ENCODE peak calls at places on chromosomes 5 and 9, in seven cellular contexts. H is K562, Y is SK-N-SH, Q is GM12891, L is GM12878, B is HepG2, T is H1. M is an unnamed sample.
A peak's percentile ranks its signal among the peaks of the same experiment; 100 is the strongest.

GRCh38 chr9:137114220-137114612 is 317 bp downstream of the DPP7 start:
- DNase-seq in H (no peak), Y (peak; percentile 76), Q (no peak), L (no peak), B (no peak), T (no peak), M (peak; percentile 67)

GRCh38 chr5:87120518-87121314 is 147.0 kb upstream of the RASA1 start:
- DNase-seq in H (no peak), Y (no peak), Q (no peak), L (no peak), B (no peak), T (no peak), M (no peak)

GRCh38 chr9:135219676-135220600 is 132.5 kb downstream of the OLFM1 start:
- DNase-seq in H (no peak), Y (no peak), Q (no peak), L (no peak), B (no peak), T (no peak), M (no peak)

GRCh38 chr5:164252-164651 is 27.0 kb upstream of the LRRC14B start:
- DNase-seq in H (peak; percentile 19), Y (no peak), Q (no peak), L (no peak), B (no peak), T (no peak), M (no peak)

GRCh38 chr5:172929371-172929838 is 29.8 kb upstream of the RPL26L1 start:
- DNase-seq in H (no peak), Y (no peak), Q (no peak), L (no peak), B (no peak), T (no peak), M (no peak)

GRCh38 chr5:168712280-168712924 is 133.2 kb upstream of the PANK3 start:
- DNase-seq in H (no peak), Y (no peak), Q (no peak), L (no peak), B (no peak), T (no peak), M (no peak)

GRCh38 chr9:84917366-84918063 is 248.0 kb downstream of the NTRK2 start:
- DNase-seq in H (no peak), Y (no peak), Q (no peak), L (no peak), B (no peak), T (no peak), M (no peak)

GRCh38 chr9:134966270-134966669 is 48.6 kb upstream of the FCN1 start:
- DNase-seq in H (no peak), Y (no peak), Q (no peak), L (no peak), B (no peak), T (no peak), M (no peak)

GRCh38 chr5:115377468-115378217 is 81.2 kb upstream of the CCDC112 start:
- DNase-seq in H (no peak), Y (no peak), Q (no peak), L (peak; percentile 4), B (no peak), T (no peak), M (no peak)

GRCh38 chr9:72586388-72587160 is 65.2 kb downstream of the TMC1 start:
- DNase-seq in H (peak; percentile 41), Y (no peak), Q (no peak), L (no peak), B (no peak), T (no peak), M (no peak)

GRCh38 chr9:108477538-108478006 is 378.2 kb downstream of the ACTL7B start:
- DNase-seq in H (no peak), Y (no peak), Q (no peak), L (no peak), B (peak; percentile 32), T (no peak), M (no peak)

GRCh38 chr9:93122721-93123221 is 11.3 kb downstream of the NINJ1 start:
- DNase-seq in H (no peak), Y (no peak), Q (no peak), L (no peak), B (no peak), T (no peak), M (no peak)

GRCh38 chr5:66814146-66814991 is 218.2 kb downstream of the MAST4 start:
- DNase-seq in H (peak; percentile 51), Y (peak; percentile 66), Q (peak; percentile 21), L (peak; percentile 5), B (peak; percentile 32), T (no peak), M (peak; percentile 9)

GRCh38 chr5:41629897-41630296 is 119.5 kb upstream of the PLCXD3 start:
- DNase-seq in H (no peak), Y (peak; percentile 25), Q (no peak), L (no peak), B (no peak), T (no peak), M (no peak)

GRCh38 chr9:134946663-134947062 is 29.0 kb upstream of the FCN1 start:
- DNase-seq in H (no peak), Y (no peak), Q (no peak), L (no peak), B (no peak), T (no peak), M (no peak)

GRCh38 chr5:138910546-138911185 is 35.5 kb upstream of the LRRTM2 start:
- DNase-seq in H (no peak), Y (no peak), Q (no peak), L (no peak), B (no peak), T (no peak), M (no peak)

GRCh38 chr5:120096413-120096812 is 367.7 kb upstream of the PRR16 start:
- DNase-seq in H (no peak), Y (no peak), Q (no peak), L (no peak), B (no peak), T (no peak), M (no peak)

GRCh38 chr5:142327111-142327842 is 2.5 kb upstream of the SPRY4 start:
- DNase-seq in H (peak; percentile 25), Y (no peak), Q (no peak), L (no peak), B (no peak), T (no peak), M (no peak)
- TF ChIP-seq TAF1 in H (no peak), Y (peak; percentile 67), Q (no peak), L (no peak), B (no peak), T (peak; percentile 58), M (no peak)

DNA sequence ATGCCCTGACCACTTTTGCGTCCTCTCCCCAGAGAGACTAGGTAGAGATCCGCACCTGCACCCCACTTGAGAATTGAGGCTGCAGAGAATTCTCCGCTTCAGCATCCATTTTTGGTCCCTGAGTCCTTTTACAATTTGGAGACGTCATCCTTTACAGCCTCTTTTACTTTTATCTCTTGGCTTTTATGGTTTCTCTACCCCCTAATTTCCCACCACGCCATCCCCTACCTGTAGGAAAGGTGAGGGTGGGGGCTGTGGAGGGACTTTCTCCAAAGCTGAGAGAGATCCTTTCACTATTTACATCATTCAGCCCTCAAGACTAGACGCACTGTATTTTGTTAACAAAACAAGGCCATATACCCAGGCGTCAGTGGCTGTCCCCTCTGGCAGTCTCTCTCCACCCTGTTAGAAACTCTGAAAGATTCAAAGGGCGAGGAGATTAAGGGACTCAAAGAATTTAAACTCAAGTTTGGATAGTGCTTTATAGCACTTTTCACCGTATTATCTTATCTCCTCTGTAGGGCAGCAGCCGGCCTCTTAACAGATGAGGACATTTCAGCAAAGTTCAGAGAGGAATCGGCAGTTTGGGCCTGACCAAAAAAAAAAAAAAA is 1.7 kb downstream of the MSX2 start:
- DNase-seq in H (no peak), Y (no peak), Q (no peak), L (no peak), B (no peak), T (no peak), M (no peak)
- TF ChIP-seq POLR2AphosphoS5 in H (no peak), Y (no peak), Q (no peak), L (no peak), B (no peak), T (no peak), M (no peak)

DNA sequence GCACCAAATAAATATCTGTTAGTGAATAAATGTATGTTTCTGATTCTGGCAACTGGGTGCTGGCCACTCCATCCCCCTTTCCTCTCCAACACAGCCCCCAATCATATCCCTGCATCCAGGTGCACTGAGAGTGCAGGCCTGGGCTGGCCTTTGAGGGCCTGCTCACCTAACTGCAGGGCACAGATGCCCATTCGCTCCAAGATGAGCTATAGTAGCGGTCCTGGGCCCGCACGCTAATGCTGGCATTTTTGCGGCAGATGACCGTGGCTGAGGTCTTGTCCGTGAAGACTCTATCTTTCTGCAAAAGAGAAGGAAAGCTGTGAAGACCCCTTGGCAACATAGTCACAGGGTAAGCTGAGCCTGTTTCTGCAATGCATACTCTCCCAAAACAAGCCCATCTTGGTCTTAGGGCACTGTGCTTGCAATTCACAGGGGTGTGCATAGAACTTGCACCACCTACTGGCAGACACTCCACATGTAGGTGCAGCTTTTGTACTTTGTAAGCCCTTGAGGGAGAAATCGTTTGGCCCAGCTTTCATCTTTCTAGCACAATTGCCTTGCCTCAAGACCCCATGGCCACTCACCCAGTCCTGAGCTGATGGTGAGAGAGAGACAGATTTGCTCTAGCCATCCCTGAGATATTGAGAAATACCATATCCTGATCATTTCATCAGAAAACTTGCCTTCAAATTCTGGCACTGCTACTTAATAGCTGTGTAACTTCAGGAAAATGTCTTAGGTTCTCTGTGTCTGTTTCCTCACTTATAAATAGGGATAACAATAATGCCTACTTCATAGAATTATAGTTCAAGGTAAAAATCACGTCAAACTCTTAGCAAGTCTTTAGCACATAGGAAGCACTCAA is 13.5 kb downstream of the IL12B start:
- DNase-seq in H (peak; percentile 64), Y (peak; percentile 66), Q (no peak), L (no peak), B (peak; percentile 40), T (no peak), M (no peak)
- TF ChIP-seq TAF1 in H (no peak), Y (no peak), Q (no peak), L (no peak), B (no peak), T (no peak), M (no peak)

DNA sequence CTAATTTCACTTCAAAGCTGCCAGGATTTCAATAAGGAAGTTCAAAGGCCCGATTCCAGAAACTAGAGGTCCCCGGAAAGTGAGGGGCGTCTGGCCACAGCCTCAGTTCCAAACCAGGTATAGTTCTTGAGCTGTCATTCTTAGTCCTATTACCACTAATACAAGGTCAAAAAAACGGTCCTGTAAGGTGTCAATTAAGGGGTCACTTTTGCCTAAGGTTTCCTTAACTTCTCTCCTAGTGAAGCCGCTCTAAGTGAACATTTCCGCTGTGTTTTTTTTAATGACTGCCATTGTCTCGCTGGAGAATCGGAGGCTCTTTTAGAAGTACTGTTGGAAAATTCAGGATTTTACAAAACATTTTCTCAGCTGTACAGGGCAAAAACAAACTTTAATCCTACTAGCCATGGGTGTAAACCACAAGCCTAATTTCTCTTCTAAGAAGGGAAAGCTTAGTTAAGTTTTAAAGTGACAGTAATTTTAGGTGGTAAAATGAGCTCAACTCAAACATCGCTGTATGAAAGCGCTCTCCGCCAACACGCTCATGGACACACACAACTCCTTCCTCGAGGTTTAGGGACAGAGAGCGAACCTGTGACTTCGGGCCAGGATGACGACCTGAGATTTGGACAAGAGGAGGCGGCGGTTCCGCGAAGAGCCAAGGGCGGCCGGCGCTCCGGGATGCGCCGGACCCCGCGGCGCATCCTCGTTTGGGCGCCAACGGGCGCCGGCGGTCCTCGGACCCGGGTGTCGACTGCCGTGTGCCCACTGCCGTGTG is 76.7 kb upstream of the IFNE start:
- DNase-seq in H (no peak), Y (no peak), Q (no peak), L (no peak), B (no peak), T (no peak), M (peak; percentile 5)
- TF ChIP-seq POLR2AphosphoS5 in H (no peak), Y (no peak), Q (no peak), L (no peak), B (no peak), T (no peak), M (no peak)

M was measured in GM12892.